ENCODE peak calls at places on chromosomes 12 and 14, in six cellular contexts. R, K, Q, S, C and E are unnamed samples.

GRCh38 chr14:48973136-48973535 is 613.0 kb downstream of the RPS29 start:
- DNase-seq in R (peak; percentile 38), K (no peak), Q (no peak), S (peak; percentile 77), C (no peak), E (no peak)

GRCh38 chr12:112782921-112783320 is 8.6 kb upstream of the RPH3A start:
- DNase-seq in R (no peak), K (no peak), Q (no peak), S (no peak), C (no peak), E (no peak)

GRCh38 chr14:75461755-75462349 is 34.0 kb downstream of the JDP2 start:
- DNase-seq in R (no peak), K (no peak), Q (no peak), S (no peak), C (no peak), E (no peak)

GRCh38 chr14:59342516-59343484 is 122.4 kb downstream of the GPR135 start:
- DNase-seq in R (peak; percentile 57), K (no peak), Q (no peak), S (peak; percentile 77), C (no peak), E (no peak)

GRCh38 chr14:30681752-30682355 is 59.7 kb downstream of the SCFD1 start:
- DNase-seq in R (peak; percentile 29), K (no peak), Q (no peak), S (no peak), C (no peak), E (no peak)

GRCh38 chr12:101901782-101902181 is 24.4 kb downstream of the DRAM1 start:
- DNase-seq in R (no peak), K (no peak), Q (no peak), S (no peak), C (no peak), E (no peak)

GRCh38 chr14:84108746-84109457 is 1421.0 kb upstream of the FLRT2 start:
- DNase-seq in R (peak; percentile 27), K (no peak), Q (no peak), S (no peak), C (no peak), E (no peak)

GRCh38 chr14:70660967-70661871 is 19.5 kb downstream of the TTC9 start:
- DNase-seq in R (no peak), K (no peak), Q (no peak), S (no peak), C (peak; percentile 58), E (peak; percentile 47)

GRCh38 chr12:120381752-120382419 is 12.9 kb upstream of the MSI1 start:
- DNase-seq in R (peak; percentile 53), K (no peak), Q (no peak), S (peak; percentile 63), C (no peak), E (no peak)

GRCh38 chr12:89373772-89374572 is 21.7 kb upstream of the DUSP6 start:
- DNase-seq in R (peak; percentile 91), K (peak; percentile 56), Q (no peak), S (peak; percentile 93), C (no peak), E (no peak)

GRCh38 chr14:77212933-77213656 is 31.5 kb downstream of the TMEM63C start:
- DNase-seq in R (peak; percentile 26), K (no peak), Q (peak; percentile 77), S (peak; percentile 11), C (peak; percentile 41), E (peak; percentile 30)

GRCh38 chr14:70601162-70601561 is 707 bp upstream of the MED6 start:
- DNase-seq in R (peak; percentile 61), K (no peak), Q (no peak), S (peak; percentile 67), C (no peak), E (no peak)

GRCh38 chr12:26692417-26692816 is 140.6 kb downstream of the ITPR2 start:
- DNase-seq in R (no peak), K (no peak), Q (no peak), S (no peak), C (no peak), E (no peak)

GRCh38 chr12:48175613-48176416 is 7.6 kb upstream of the CCDC184 start:
- DNase-seq in R (no peak), K (no peak), Q (no peak), S (no peak), C (no peak), E (no peak)

GRCh38 chr12:89862511-89863331 is 154.1 kb upstream of the ATP2B1 start:
- DNase-seq in R (no peak), K (no peak), Q (no peak), S (no peak), C (peak; percentile 53), E (no peak)

GRCh38 chr12:96858162-96858561 is 48.9 kb upstream of the NEDD1 start:
- DNase-seq in R (no peak), K (no peak), Q (no peak), S (no peak), C (no peak), E (no peak)

GRCh38 chr12:62859203-62859799 is 75.6 kb downstream of the PPM1H start:
- DNase-seq in R (no peak), K (no peak), Q (no peak), S (no peak), C (no peak), E (no peak)

GRCh38 chr12:131511391-131511802 is 199.5 kb upstream of the SFSWAP start:
- DNase-seq in R (peak; percentile 7), K (no peak), Q (no peak), S (peak; percentile 24), C (peak; percentile 35), E (no peak)

GRCh38 chr12:130825771-130826150 is 13.3 kb downstream of the STX2 start:
- DNase-seq in R (no peak), K (no peak), Q (no peak), S (no peak), C (no peak), E (no peak)

GRCh38 chr14:50739186-50739585 is 71.1 kb upstream of the SAV1 start:
- DNase-seq in R (no peak), K (no peak), Q (no peak), S (no peak), C (no peak), E (no peak)

GRCh38 chr12:132675753-132676152 is 11.4 kb downstream of the POLE start:
- DNase-seq in R (no peak), K (no peak), Q (peak; percentile 71), S (no peak), C (no peak), E (no peak)

GRCh38 chr12:116959845-116960514 is 49.2 kb downstream of the FBXW8 start:
- DNase-seq in R (no peak), K (no peak), Q (no peak), S (peak; percentile 34), C (no peak), E (no peak)

GRCh38 chr14:34425095-34425851 is 36.8 kb downstream of the SPTSSA start:
- DNase-seq in R (no peak), K (no peak), Q (no peak), S (no peak), C (no peak), E (peak; percentile 75)

GRCh38 chr14:95222151-95222631 is 64.9 kb upstream of the DICER1 start:
- DNase-seq in R (peak; percentile 52), K (no peak), Q (no peak), S (peak; percentile 82), C (no peak), E (no peak)

GRCh38 chr12:115267891-115268290 is 583.9 kb upstream of the TBX3 start:
- DNase-seq in R (no peak), K (no peak), Q (no peak), S (no peak), C (no peak), E (no peak)

GRCh38 chr12:75635606-75636444 is 124.4 kb upstream of the KRR1 start:
- DNase-seq in R (peak; percentile 77), K (peak; percentile 51), Q (no peak), S (peak; percentile 99), C (peak; percentile 51), E (no peak)

GRCh38 chr14:69010632-69011031 is 31.5 kb upstream of the ACTN1 start:
- DNase-seq in R (no peak), K (no peak), Q (peak; percentile 39), S (no peak), C (no peak), E (no peak)

GRCh38 chr14:69017706-69018105 is 38.6 kb upstream of the ACTN1 start:
- DNase-seq in R (no peak), K (no peak), Q (no peak), S (no peak), C (no peak), E (no peak)

GRCh38 chr14:69012251-69012953 is 33.3 kb upstream of the ACTN1 start:
- DNase-seq in R (peak; percentile 55), K (no peak), Q (no peak), S (peak; percentile 26), C (no peak), E (no peak)

GRCh38 chr14:69014829-69015259 is 35.7 kb upstream of the ACTN1 start:
- DNase-seq in R (no peak), K (no peak), Q (no peak), S (peak; percentile 72), C (no peak), E (no peak)

GRCh38 chr14:69013943-69014782 is 35.1 kb upstream of the ACTN1 start:
- DNase-seq in R (peak; percentile 71), K (no peak), Q (peak; percentile 87), S (peak; percentile 37), C (no peak), E (peak; percentile 73)
- H3K4me3 ChIP-seq in R (no peak overlapping the region), K (no peak overlapping the region), Q (no peak overlapping the region), S (no peak overlapping the region), C (no peak overlapping the region), E (no peak overlapping the region)

GRCh38 chr12:77617818-77618217 is 212.9 kb upstream of the NAV3 start:
- DNase-seq in R (no peak), K (no peak), Q (no peak), S (no peak), C (no peak), E (no peak)

GRCh38 chr12:77615331-77615730 is 215.4 kb upstream of the NAV3 start:
- DNase-seq in R (peak; percentile 17), K (no peak), Q (no peak), S (no peak), C (no peak), E (no peak)
- TF ChIP-seq CTCF in R (peak; percentile 40), K (peak; percentile 28), Q (no peak), S (peak; percentile 38), C (peak; percentile 34), E (no peak)

GRCh38 chr14:36518031-36518585 is 1.9 kb downstream of the NKX2-1 start:
- DNase-seq in R (no peak), K (no peak), Q (no peak), S (no peak), C (no peak), E (no peak)

GRCh38 chr14:36517242-36518030 is 2.6 kb downstream of the NKX2-1 start:
- DNase-seq in R (no peak), K (no peak), Q (no peak), S (no peak), C (no peak), E (no peak)

GRCh38 chr14:36519431-36520321 is at the start of gene NKX2-1:
- DNase-seq in R (no peak), K (no peak), Q (peak; percentile 21), S (peak; percentile 58), C (no peak), E (no peak)

GRCh38 chr14:36516719-36517241 is 3.3 kb downstream of the NKX2-1 start:
- DNase-seq in R (no peak), K (no peak), Q (no peak), S (no peak), C (no peak), E (no peak)

GRCh38 chr14:36518586-36519430 is 1.2 kb downstream of the NKX2-1 start:
- DNase-seq in R (no peak), K (no peak), Q (peak; percentile 21), S (no peak), C (no peak), E (no peak)
- H3K4me3 ChIP-seq in R (no peak overlapping the region), K (no peak overlapping the region), Q (no peak overlapping the region), S (no peak overlapping the region), C (no peak overlapping the region), E (no peak overlapping the region)

GRCh38 chr12:3000548-3001275 is 41.5 kb downstream of the TEAD4 start:
- DNase-seq in R (no peak), K (no peak), Q (no peak), S (no peak), C (no peak), E (no peak)
- TF ChIP-seq CTCF in R (no peak), K (peak; percentile 3), Q (no peak), S (peak; percentile 28), C (peak; percentile 24), E (no peak)